ENCODE peak calls at places on chromosomes 4 and X, in seven cellular contexts. H is tibial nerve; F is left lung; L is hepatocyte; Z is GM20000; Y is CD8-positive, alpha-beta T cell; D is ovary. W is an unnamed sample.

GRCh38 chr4:185254434-185254833 is 45.0 kb downstream of the SNX25 start:
- DNase-seq in H (no peak), F (no peak), L (no peak), Z (no peak), Y (no peak), D (no peak), W (no peak)

GRCh38 chr4:76488905-76489798 is 54.1 kb downstream of the SHROOM3 start:
- DNase-seq in H (no peak), F (no peak), L (no peak), Z (no peak), Y (no peak), D (no peak), W (no peak)

GRCh38 chr4:1207603-1208265 is 35.4 kb upstream of the SPON2 start:
- DNase-seq in H (no peak), F (peak), L (no peak), Z (no peak), Y (peak), D (peak), W (peak)

GRCh38 chr4:183492791-183493221 is 12.1 kb upstream of the ING2 start:
- DNase-seq in H (no peak), F (no peak), L (no peak), Z (no peak), Y (no peak), D (no peak), W (no peak)

GRCh38 chrX:37599735-37600134 is 28.3 kb downstream of the LANCL3 start:
- DNase-seq in H (no peak), F (no peak), L (no peak), Z (no peak), Y (no peak), D (no peak), W (no peak)

GRCh38 chr4:791866-792630 is 33.9 kb downstream of the CPLX1 start:
- DNase-seq in H (no peak), F (peak), L (no peak), Z (peak), Y (peak), D (peak), W (no peak)

GRCh38 chrX:49701948-49702347 is 6.2 kb upstream of the PAGE1 start:
- DNase-seq in H (no peak), F (no peak), L (no peak), Z (no peak), Y (no peak), D (no peak), W (no peak)

GRCh38 chr4:185721949-185722316 is 90.1 kb downstream of the SORBS2 start:
- DNase-seq in H (no peak), F (no peak), L (no peak), Z (no peak), Y (no peak), D (no peak), W (no peak)

GRCh38 chr4:151251922-151252321 is 25.0 kb upstream of the PRSS48 start:
- DNase-seq in H (no peak), F (no peak), L (no peak), Z (no peak), Y (no peak), D (no peak), W (no peak)

GRCh38 chr4:3313556-3314228 is 20.9 kb downstream of the RGS12 start:
- DNase-seq in H (no peak), F (no peak), L (no peak), Z (no peak), Y (peak), D (peak), W (peak)

GRCh38 chr4:162017863-162018262 is 145.9 kb downstream of the FSTL5 start:
- DNase-seq in H (no peak), F (no peak), L (no peak), Z (no peak), Y (no peak), D (no peak), W (no peak)

GRCh38 chr4:61149278-61149677 is 50.8 kb upstream of the ADGRL3 start:
- DNase-seq in H (no peak), F (no peak), L (peak), Z (no peak), Y (no peak), D (no peak), W (no peak)

GRCh38 chr4:139315221-139315675 is 13.0 kb upstream of the NDUFC1 start:
- DNase-seq in H (no peak), F (no peak), L (no peak), Z (no peak), Y (no peak), D (no peak), W (no peak)

GRCh38 chrX:38803609-38804480 is 2.6 kb downstream of the MID1IP1 start:
- DNase-seq in H (peak), F (peak), L (peak), Z (peak), Y (peak), D (peak), W (peak)

GRCh38 chr4:68152411-68152810 is 22.7 kb upstream of the TMPRSS11F start:
- DNase-seq in H (no peak), F (no peak), L (peak), Z (no peak), Y (no peak), D (no peak), W (no peak)

GRCh38 chr4:10746371-10747143 is 62.0 kb upstream of the CLNK start:
- DNase-seq in H (no peak), F (no peak), L (no peak), Z (no peak), Y (no peak), D (no peak), W (no peak)

GRCh38 chr4:180542445-180543100 is 1700.6 kb upstream of the TENM3 start:
- DNase-seq in H (no peak), F (no peak), L (peak), Z (no peak), Y (no peak), D (no peak), W (no peak)

GRCh38 chr4:112704991-112705845 is 68.3 kb downstream of the LARP7 start:
- DNase-seq in H (peak), F (no peak), L (peak), Z (peak), Y (no peak), D (peak), W (peak)

GRCh38 chr4:88054909-88055308 is 47.5 kb downstream of the PKD2 start:
- DNase-seq in H (peak), F (no peak), L (peak), Z (no peak), Y (no peak), D (no peak), W (no peak)

GRCh38 chrX:78123190-78123589 is 16.3 kb downstream of the TAF9B start:
- DNase-seq in H (no peak), F (no peak), L (no peak), Z (no peak), Y (no peak), D (no peak), W (no peak)

GRCh38 chrX:18351774-18352173 is 2.7 kb downstream of the SCML2 start:
- DNase-seq in H (no peak), F (no peak), L (no peak), Z (no peak), Y (no peak), D (no peak), W (no peak)

GRCh38 chr4:40121515-40121914 is 64.9 kb downstream of the N4BP2 start:
- DNase-seq in H (peak), F (no peak), L (no peak), Z (no peak), Y (no peak), D (no peak), W (no peak)

GRCh38 chr4:145769450-145770037 is 89.6 kb downstream of the C4orf51 start:
- DNase-seq in H (no peak), F (no peak), L (no peak), Z (no peak), Y (no peak), D (no peak), W (no peak)

GRCh38 chr4:158644341-158644740 is 27.3 kb downstream of the C4orf46 start:
- DNase-seq in H (no peak), F (no peak), L (no peak), Z (no peak), Y (no peak), D (no peak), W (no peak)

GRCh38 chrX:9948406-9948805 is 18.8 kb upstream of the CLDN34 start:
- DNase-seq in H (no peak), F (no peak), L (no peak), Z (no peak), Y (no peak), D (no peak), W (no peak)

GRCh38 chrX:132795211-132795610 is 163.2 kb downstream of the HS6ST2 start:
- DNase-seq in H (no peak), F (no peak), L (no peak), Z (no peak), Y (no peak), D (no peak), W (no peak)

GRCh38 chrX:136162827-136163427 is 15.6 kb downstream of the FHL1 start:
- DNase-seq in H (no peak), F (no peak), L (peak), Z (peak), Y (peak), D (no peak), W (peak)

GRCh38 chrX:97159916-97160800 is 276.4 kb downstream of the RPA4 start:
- DNase-seq in H (no peak), F (no peak), L (peak), Z (no peak), Y (no peak), D (no peak), W (no peak)

GRCh38 chrX:39728025-39728424 is 369.7 kb downstream of the BCOR start:
- DNase-seq in H (no peak), F (no peak), L (peak), Z (no peak), Y (no peak), D (no peak), W (no peak)

GRCh38 chr4:66052426-66052825 is 382.1 kb upstream of the EPHA5 start:
- DNase-seq in H (no peak), F (no peak), L (no peak), Z (no peak), Y (no peak), D (no peak), W (no peak)

GRCh38 chr4:25531272-25531671 is 124.4 kb upstream of the SLC34A2 start:
- DNase-seq in H (no peak), F (no peak), L (no peak), Z (no peak), Y (no peak), D (no peak), W (no peak)

GRCh38 chr4:169437299-169438047 is 166.7 kb upstream of the SH3RF1 start:
- DNase-seq in H (no peak), F (no peak), L (no peak), Z (peak), Y (no peak), D (no peak), W (no peak)